ENCODE peak calls at places on chromosomes 11 and 22, in five cellular contexts. T, D, H, Y and Q are unnamed samples.

GRCh38 chr22:38267086-38267485 is 5.7 kb downstream of the TMEM184B start:
- DNase-seq in T (no peak), D (no peak), H (peak; percentile 34), Y (no peak), Q (peak; percentile 45)

GRCh38 chr11:10653242-10653641 is 40.3 kb downstream of the IRAG1 start:
- DNase-seq in T (no peak), D (no peak), H (no peak), Y (no peak), Q (no peak)

GRCh38 chr22:24390156-24390555 is 37.2 kb upstream of the ADORA2A start:
- DNase-seq in T (no peak), D (no peak), H (no peak), Y (no peak), Q (no peak)

GRCh38 chr22:32076726-32077550 is 33.9 kb downstream of the SLC5A1 start:
- DNase-seq in T (no peak), D (no peak), H (no peak), Y (no peak), Q (no peak)

GRCh38 chr11:45470151-45471001 is 184.2 kb upstream of the SYT13 start:
- DNase-seq in T (peak; percentile 46), D (no peak), H (no peak), Y (no peak), Q (peak; percentile 10)

GRCh38 chr22:39368402-39368801 is 18.6 kb downstream of the SYNGR1 start:
- DNase-seq in T (no peak), D (no peak), H (no peak), Y (no peak), Q (no peak)

GRCh38 chr22:50432131-50432870 is 42.5 kb downstream of the SBF1 start:
- DNase-seq in T (no peak), D (no peak), H (no peak), Y (no peak), Q (no peak)

GRCh38 chr22:20228055-20228938 is 39.8 kb downstream of the RTN4R start:
- DNase-seq in T (no peak), D (no peak), H (no peak), Y (no peak), Q (no peak)

GRCh38 chr11:61273151-61274078 is 21.7 kb downstream of the VWCE start:
- DNase-seq in T (no peak), D (no peak), H (no peak), Y (peak; percentile 43), Q (no peak)

GRCh38 chr22:38218661-38219331 is 17.0 kb downstream of the MAFF start:
- DNase-seq in T (peak; percentile 82), D (no peak), H (no peak), Y (peak; percentile 85), Q (peak; percentile 94)

GRCh38 chr22:47209077-47209514 is 446.6 kb downstream of the TBC1D22A start:
- DNase-seq in T (peak; percentile 7), D (no peak), H (no peak), Y (peak; percentile 12), Q (no peak)

GRCh38 chr11:135069884-135070283 is 657.8 kb upstream of the B3GAT1 start:
- DNase-seq in T (no peak), D (no peak), H (no peak), Y (no peak), Q (no peak)

GRCh38 chr11:127454856-127455255 is 454.3 kb upstream of the KIRREL3 start:
- DNase-seq in T (no peak), D (no peak), H (no peak), Y (no peak), Q (peak; percentile 1)